ENCODE peak calls at places on chromosomes 11 and 22, in nine cellular contexts. One of them, this sample, is unnamed.
A peak's percentile ranks its signal among the peaks of the same experiment; 100 is the strongest.

GRCh38 chr11:63595296-63595695 is 18.9 kb downstream of the PLAAT3 start:
- DNase-seq in transverse colon: no peak
- DNase-seq in GM23338: no peak
- DNase-seq in IMR-90: peak; percentile 56
- DNase-seq in endodermal cell: peak; percentile 7
- DNase-seq in CD8-positive, alpha-beta T cell: no peak
- DNase-seq in OCI-LY7: no peak
- DNase-seq in fibroblast of lung: peak; percentile 50
- DNase-seq in Peyer's patch: no peak
- DNase-seq in this sample: no peak

GRCh38 chr11:115627666-115628460 is 123.6 kb upstream of the CADM1 start:
- DNase-seq in transverse colon: no peak
- DNase-seq in GM23338: no peak
- DNase-seq in IMR-90: no peak
- DNase-seq in endodermal cell: no peak
- DNase-seq in CD8-positive, alpha-beta T cell: no peak
- DNase-seq in OCI-LY7: no peak
- DNase-seq in fibroblast of lung: no peak
- DNase-seq in Peyer's patch: no peak
- DNase-seq in this sample: no peak

GRCh38 chr11:12973529-12974181 is 35.5 kb upstream of the RASSF10 start:
- DNase-seq in transverse colon: no peak
- DNase-seq in GM23338: no peak
- DNase-seq in IMR-90: no peak
- DNase-seq in endodermal cell: no peak
- DNase-seq in CD8-positive, alpha-beta T cell: no peak
- DNase-seq in OCI-LY7: no peak
- DNase-seq in fibroblast of lung: peak; percentile 27
- DNase-seq in Peyer's patch: no peak
- DNase-seq in this sample: no peak

GRCh38 chr11:460331-461199 is 10.5 kb downstream of the PTDSS2 start:
- DNase-seq in transverse colon: no peak
- DNase-seq in GM23338: no peak
- DNase-seq in IMR-90: no peak
- DNase-seq in endodermal cell: no peak
- DNase-seq in CD8-positive, alpha-beta T cell: no peak
- DNase-seq in OCI-LY7: no peak
- DNase-seq in fibroblast of lung: peak; percentile 30
- DNase-seq in Peyer's patch: no peak
- DNase-seq in this sample: peak; percentile 66

GRCh38 chr11:62266558-62266957 is 3.4 kb upstream of the SCGB2A2 start:
- DNase-seq in transverse colon: no peak
- DNase-seq in GM23338: no peak
- DNase-seq in IMR-90: peak; percentile 6
- DNase-seq in endodermal cell: no peak
- DNase-seq in CD8-positive, alpha-beta T cell: no peak
- DNase-seq in OCI-LY7: no peak
- DNase-seq in fibroblast of lung: peak; percentile 27
- DNase-seq in Peyer's patch: no peak
- DNase-seq in this sample: no peak

GRCh38 chr11:102664001-102664752 is 39.0 kb upstream of the MMP20 start:
- DNase-seq in transverse colon: no peak
- DNase-seq in GM23338: peak; percentile 45
- DNase-seq in IMR-90: no peak
- DNase-seq in endodermal cell: peak; percentile 78
- DNase-seq in CD8-positive, alpha-beta T cell: no peak
- DNase-seq in OCI-LY7: peak; percentile 33
- DNase-seq in fibroblast of lung: no peak
- DNase-seq in Peyer's patch: no peak
- DNase-seq in this sample: no peak

GRCh38 chr11:93817426-93818348 is 32.7 kb downstream of the VSTM5 start:
- DNase-seq in transverse colon: no peak
- DNase-seq in GM23338: no peak
- DNase-seq in IMR-90: no peak
- DNase-seq in endodermal cell: no peak
- DNase-seq in CD8-positive, alpha-beta T cell: no peak
- DNase-seq in OCI-LY7: no peak
- DNase-seq in fibroblast of lung: no peak
- DNase-seq in Peyer's patch: no peak
- DNase-seq in this sample: no peak

GRCh38 chr11:537622-538430 is 499 bp downstream of the LRRC56 start:
- DNase-seq in transverse colon: no peak
- DNase-seq in GM23338: no peak
- DNase-seq in IMR-90: no peak
- DNase-seq in endodermal cell: no peak
- DNase-seq in CD8-positive, alpha-beta T cell: no peak
- DNase-seq in OCI-LY7: no peak
- DNase-seq in fibroblast of lung: no peak
- DNase-seq in Peyer's patch: peak; percentile 45
- DNase-seq in this sample: no peak

GRCh38 chr11:65433657-65434056 is 11.1 kb downstream of the NEAT1 start:
- DNase-seq in transverse colon: peak; percentile 9
- DNase-seq in GM23338: no peak
- DNase-seq in IMR-90: peak; percentile 16
- DNase-seq in endodermal cell: no peak
- DNase-seq in CD8-positive, alpha-beta T cell: no peak
- DNase-seq in OCI-LY7: no peak
- DNase-seq in fibroblast of lung: no peak
- DNase-seq in Peyer's patch: peak; percentile 33
- DNase-seq in this sample: no peak

GRCh38 chr11:65431452-65432132 is 9.0 kb downstream of the NEAT1 start:
- DNase-seq in transverse colon: peak; percentile 32
- DNase-seq in GM23338: no peak
- DNase-seq in IMR-90: peak; percentile 48
- DNase-seq in endodermal cell: no peak
- DNase-seq in CD8-positive, alpha-beta T cell: peak; percentile 38
- DNase-seq in OCI-LY7: peak; percentile 77
- DNase-seq in fibroblast of lung: peak; percentile 43
- DNase-seq in Peyer's patch: no peak
- DNase-seq in this sample: no peak

GRCh38 chr11:65430406-65431217 is 8.0 kb downstream of the NEAT1 start:
- DNase-seq in transverse colon: peak; percentile 26
- DNase-seq in GM23338: no peak
- DNase-seq in IMR-90: peak; percentile 69
- DNase-seq in endodermal cell: no peak
- DNase-seq in CD8-positive, alpha-beta T cell: no peak
- DNase-seq in OCI-LY7: peak; percentile 66
- DNase-seq in fibroblast of lung: peak; percentile 51
- DNase-seq in Peyer's patch: no peak
- DNase-seq in this sample: no peak

GRCh38 chr11:65432686-65433582 is 10.3 kb downstream of the NEAT1 start:
- DNase-seq in transverse colon: peak; percentile 3
- DNase-seq in GM23338: peak; percentile 58
- DNase-seq in IMR-90: peak; percentile 54
- DNase-seq in endodermal cell: no peak
- DNase-seq in CD8-positive, alpha-beta T cell: no peak
- DNase-seq in OCI-LY7: peak; percentile 72
- DNase-seq in fibroblast of lung: peak; percentile 48
- DNase-seq in Peyer's patch: no peak
- DNase-seq in this sample: no peak

DNA sequence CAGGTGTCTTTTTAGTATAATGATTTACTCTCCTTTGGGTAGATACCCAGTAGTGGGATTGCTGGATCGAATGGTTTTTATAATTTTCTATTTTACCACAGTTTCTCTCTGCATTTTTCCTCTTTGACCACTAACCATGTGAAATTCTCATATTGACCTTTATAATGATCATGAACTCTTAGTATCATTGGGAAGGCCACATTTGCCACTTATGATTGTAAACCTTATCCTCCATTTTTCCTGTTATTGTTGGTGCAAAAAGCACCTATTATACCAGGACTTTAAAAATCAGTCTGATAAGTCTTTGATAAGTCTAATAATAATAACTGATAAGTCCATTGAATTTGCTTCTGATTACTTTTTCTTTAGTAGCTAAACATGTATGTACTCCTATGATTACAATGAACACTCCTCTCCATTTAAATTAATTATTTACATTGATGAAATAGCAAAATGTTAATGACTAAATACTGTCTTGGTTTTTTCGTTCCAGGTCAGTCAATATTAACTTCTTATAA is 9.6 kb downstream of the NEAT1 start:
- DNase-seq in transverse colon: no peak
- DNase-seq in GM23338: no peak
- DNase-seq in IMR-90: peak; percentile 34
- DNase-seq in endodermal cell: no peak
- DNase-seq in CD8-positive, alpha-beta T cell: no peak
- DNase-seq in OCI-LY7: no peak
- DNase-seq in fibroblast of lung: no peak
- DNase-seq in Peyer's patch: no peak
- DNase-seq in this sample: no peak
- H3K4me1 ChIP-seq in transverse colon: peaks cover 41% of the 10 kb centered on the region
- H3K4me1 ChIP-seq in GM23338: peaks cover 20% of the 10 kb centered on the region
- H3K4me1 ChIP-seq in IMR-90: peaks cover 2% of the 10 kb centered on the region
- H3K4me1 ChIP-seq in endodermal cell: peaks cover 4% of the 10 kb centered on the region
- H3K4me1 ChIP-seq in CD8-positive, alpha-beta T cell: peaks cover 66% of the 10 kb centered on the region
- H3K4me1 ChIP-seq in OCI-LY7: peaks cover 97% of the 10 kb centered on the region
- H3K4me1 ChIP-seq in fibroblast of lung: peaks cover 2% of the 10 kb centered on the region
- H3K4me1 ChIP-seq in Peyer's patch: peaks cover 11% of the 10 kb centered on the region
- H3K4me1 ChIP-seq in this sample: peaks cover 85% of the 10 kb centered on the region

DNA sequence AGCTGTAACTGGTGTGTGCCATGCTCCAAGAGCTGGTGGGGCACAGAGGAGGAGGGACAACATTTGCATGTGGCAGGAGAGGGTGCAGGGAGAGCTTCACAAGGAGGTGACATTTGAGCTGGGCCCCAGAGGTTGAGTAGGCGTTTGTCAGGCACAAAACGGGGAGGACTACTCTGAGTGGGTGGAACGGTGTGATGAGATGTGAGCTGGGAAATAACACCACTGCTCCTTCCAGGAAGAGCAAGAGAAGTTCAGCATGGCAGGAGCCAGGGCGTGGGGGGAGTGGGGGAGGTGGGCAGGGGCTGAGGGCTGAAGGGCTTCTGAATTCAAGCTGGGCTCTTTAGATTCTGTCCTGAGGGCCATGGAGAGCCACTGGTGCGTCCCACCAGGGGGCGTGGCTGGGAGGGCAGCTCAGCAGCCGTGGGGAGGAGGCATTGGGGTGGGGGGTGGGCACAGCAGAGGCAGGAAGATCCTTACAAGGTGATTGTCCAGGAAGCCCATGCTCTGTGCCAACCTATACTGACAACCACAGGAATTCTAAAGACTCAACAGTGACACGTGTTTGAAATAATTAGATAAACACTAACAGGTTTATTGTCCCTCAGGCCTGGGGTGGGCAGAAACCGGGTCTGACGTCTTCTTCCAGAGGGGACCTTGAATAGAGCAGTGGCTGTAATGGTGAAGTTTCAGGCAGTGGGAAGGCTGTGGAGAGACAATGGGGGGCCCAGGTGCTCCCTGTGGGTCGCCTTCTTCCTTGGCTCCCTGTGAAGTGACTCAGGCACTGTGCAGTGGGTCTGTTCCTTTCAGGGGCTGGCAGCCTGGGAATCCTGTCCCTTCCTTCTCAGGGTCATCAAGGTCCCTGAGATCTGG is 54.4 kb downstream of the OTOG start:
- DNase-seq in transverse colon: no peak
- DNase-seq in GM23338: peak; percentile 38
- DNase-seq in IMR-90: no peak
- DNase-seq in endodermal cell: peak; percentile 71
- DNase-seq in CD8-positive, alpha-beta T cell: no peak
- DNase-seq in OCI-LY7: no peak
- DNase-seq in fibroblast of lung: peak; percentile 1
- DNase-seq in Peyer's patch: no peak
- DNase-seq in this sample: no peak
- TF ChIP-seq CTCF in transverse colon: no peak
- TF ChIP-seq CTCF in GM23338: peak; percentile 49
- TF ChIP-seq CTCF in IMR-90: no peak
- TF ChIP-seq CTCF in endodermal cell: peak; percentile 37
- TF ChIP-seq CTCF in CD8-positive, alpha-beta T cell: no peak
- TF ChIP-seq CTCF in OCI-LY7: no peak
- TF ChIP-seq CTCF in fibroblast of lung: no peak
- TF ChIP-seq CTCF in Peyer's patch: no peak
- TF ChIP-seq CTCF in this sample: no peak

GRCh38 chr22:40221055-40221414 is 43.3 kb downstream of the TNRC6B start:
- DNase-seq in transverse colon: no peak
- DNase-seq in GM23338: no peak
- DNase-seq in IMR-90: no peak
- DNase-seq in endodermal cell: no peak
- DNase-seq in CD8-positive, alpha-beta T cell: no peak
- DNase-seq in OCI-LY7: no peak
- DNase-seq in fibroblast of lung: no peak
- DNase-seq in Peyer's patch: no peak
- DNase-seq in this sample: no peak

GRCh38 chr22:40220316-40221054 is 42.8 kb downstream of the TNRC6B start:
- DNase-seq in transverse colon: no peak
- DNase-seq in GM23338: no peak
- DNase-seq in IMR-90: no peak
- DNase-seq in endodermal cell: no peak
- DNase-seq in CD8-positive, alpha-beta T cell: no peak
- DNase-seq in OCI-LY7: no peak
- DNase-seq in fibroblast of lung: peak; percentile 40
- DNase-seq in Peyer's patch: no peak
- DNase-seq in this sample: no peak

GRCh38 chr22:40218723-40219294 is 41.1 kb downstream of the TNRC6B start:
- DNase-seq in transverse colon: no peak
- DNase-seq in GM23338: no peak
- DNase-seq in IMR-90: peak; percentile 31
- DNase-seq in endodermal cell: no peak
- DNase-seq in CD8-positive, alpha-beta T cell: no peak
- DNase-seq in OCI-LY7: no peak
- DNase-seq in fibroblast of lung: peak; percentile 17
- DNase-seq in Peyer's patch: no peak
- DNase-seq in this sample: no peak

GRCh38 chr22:40226620-40227019 is 48.9 kb downstream of the TNRC6B start:
- DNase-seq in transverse colon: no peak
- DNase-seq in GM23338: no peak
- DNase-seq in IMR-90: no peak
- DNase-seq in endodermal cell: no peak
- DNase-seq in CD8-positive, alpha-beta T cell: no peak
- DNase-seq in OCI-LY7: no peak
- DNase-seq in fibroblast of lung: no peak
- DNase-seq in Peyer's patch: no peak
- DNase-seq in this sample: no peak

DNA sequence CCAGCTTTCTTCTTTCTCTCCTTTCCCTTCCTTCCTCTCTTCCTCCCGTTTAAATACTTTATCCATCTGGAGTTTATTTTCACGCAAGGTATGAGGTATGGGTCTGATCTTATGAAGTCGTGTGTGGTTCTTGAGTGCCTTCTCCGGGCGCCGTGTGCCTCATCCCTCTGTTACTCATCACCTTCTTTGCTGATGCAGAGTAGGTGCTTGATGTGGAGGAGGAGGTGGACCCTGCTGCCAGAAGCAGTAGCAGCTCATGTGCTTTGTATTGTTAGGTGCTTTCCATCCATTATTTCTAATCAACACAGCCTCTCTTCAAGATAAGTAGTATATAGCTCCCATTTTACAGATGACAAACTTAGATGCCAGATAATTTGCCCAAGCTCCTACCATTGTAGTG is 47.0 kb downstream of the TNRC6B start:
- DNase-seq in transverse colon: no peak
- DNase-seq in GM23338: no peak
- DNase-seq in IMR-90: peak; percentile 6
- DNase-seq in endodermal cell: no peak
- DNase-seq in CD8-positive, alpha-beta T cell: peak; percentile 50
- DNase-seq in OCI-LY7: no peak
- DNase-seq in fibroblast of lung: peak; percentile 59
- DNase-seq in Peyer's patch: no peak
- DNase-seq in this sample: no peak
- H3K4me1 ChIP-seq in transverse colon: peaks cover 20% of the 10 kb centered on the region
- H3K4me1 ChIP-seq in GM23338: peaks cover 75% of the 10 kb centered on the region
- H3K4me1 ChIP-seq in IMR-90: peaks cover 9% of the 10 kb centered on the region
- H3K4me1 ChIP-seq in endodermal cell: peaks cover 17% of the 10 kb centered on the region
- H3K4me1 ChIP-seq in CD8-positive, alpha-beta T cell: peaks cover 41% of the 10 kb centered on the region
- H3K4me1 ChIP-seq in OCI-LY7: peaks cover 6% of the 10 kb centered on the region
- H3K4me1 ChIP-seq in fibroblast of lung: no peaks in the 10 kb centered on the region
- H3K4me1 ChIP-seq in Peyer's patch: no peaks in the 10 kb centered on the region
- H3K4me1 ChIP-seq in this sample: peaks cover 23% of the 10 kb centered on the region

GRCh38 chr11:126645206-126645605 is 289.7 kb downstream of the ST3GAL4 start:
- DNase-seq in transverse colon: no peak
- DNase-seq in GM23338: no peak
- DNase-seq in IMR-90: no peak
- DNase-seq in endodermal cell: no peak
- DNase-seq in CD8-positive, alpha-beta T cell: no peak
- DNase-seq in OCI-LY7: no peak
- DNase-seq in fibroblast of lung: peak; percentile 81
- DNase-seq in Peyer's patch: no peak
- DNase-seq in this sample: no peak
- TF ChIP-seq CTCF in transverse colon: no peak
- TF ChIP-seq CTCF in GM23338: no peak
- TF ChIP-seq CTCF in IMR-90: no peak
- TF ChIP-seq CTCF in endodermal cell: no peak
- TF ChIP-seq CTCF in CD8-positive, alpha-beta T cell: no peak
- TF ChIP-seq CTCF in OCI-LY7: no peak
- TF ChIP-seq CTCF in fibroblast of lung: no peak
- TF ChIP-seq CTCF in Peyer's patch: no peak
- TF ChIP-seq CTCF in this sample: no peak

This sample was measured in upper lobe of right lung.